ENCODE peak calls at places on chromosomes 7 and 10, in eight cellular contexts. W is neural crest cell, H is H9, M is nephron progenitor cell, V is lower leg skin, N is breast epithelium, C is cardiac fibroblast, Z is colonic mucosa. Q is an unnamed sample.

GRCh38 chr10:4088354-4089066 is 303.5 kb upstream of the KLF6 start:
- DNase-seq in V (no peak), W (no peak), M (no peak), N (no peak), H (no peak), Z (no peak), C (no peak), Q (no peak)

GRCh38 chr10:1516492-1517224 is 220.7 kb downstream of the ADARB2 start:
- DNase-seq in M (no peak), N (no peak), H (no peak), V (no peak), W (no peak), Z (no peak), C (no peak), Q (no peak)

GRCh38 chr7:128446306-128446705 is 9.4 kb upstream of the HILPDA start:
- DNase-seq in M (no peak), N (no peak), Z (no peak), H (no peak), V (no peak), W (no peak), C (no peak), Q (no peak)

GRCh38 chr10:7686351-7687171 is 16.6 kb upstream of the ITIH2 start:
- DNase-seq in M (no peak), Z (no peak), C (no peak), N (no peak), W (no peak), H (no peak), V (no peak), Q (no peak)

GRCh38 chr10:113221756-113222168 is 271.7 kb downstream of the TCF7L2 start:
- DNase-seq in N (no peak), V (no peak), C (no peak), H (peak; percentile 54), W (no peak), M (no peak), Z (no peak), Q (no peak)

GRCh38 chr10:7819126-7819470 is 793 bp downstream of the TAF3 start:
- DNase-seq in H (no peak), V (peak; percentile 22), N (no peak), M (peak; percentile 40), Z (peak; percentile 70), C (peak; percentile 53), W (peak; percentile 13), Q (no peak)

GRCh38 chr7:92461027-92462003 is 14.0 kb downstream of the GATAD1 start:
- DNase-seq in W (peak; percentile 28), N (no peak), C (peak; percentile 64), Z (peak; percentile 28), M (peak; percentile 27), V (no peak), H (peak; percentile 47), Q (no peak)

GRCh38 chr10:75746356-75746755 is 314.9 kb downstream of the LRMDA start:
- DNase-seq in Z (no peak), W (no peak), H (no peak), M (no peak), C (no peak), V (no peak), N (no peak), Q (no peak)

GRCh38 chr10:34731885-34732701 is 83.0 kb downstream of the PARD3 start:
- DNase-seq in H (no peak), N (no peak), C (peak; percentile 83), M (no peak), Z (no peak), W (no peak), V (no peak), Q (no peak)

GRCh38 chr10:3231951-3232730 is 59.6 kb upstream of the PITRM1 start:
- DNase-seq in M (no peak), Z (no peak), C (peak; percentile 87), H (no peak), N (no peak), W (no peak), V (no peak), Q (no peak)

GRCh38 chr7:119596651-119597050 is 676.3 kb upstream of the KCND2 start:
- DNase-seq in N (no peak), M (no peak), H (no peak), Z (no peak), W (no peak), C (no peak), V (no peak), Q (no peak)

DNA sequence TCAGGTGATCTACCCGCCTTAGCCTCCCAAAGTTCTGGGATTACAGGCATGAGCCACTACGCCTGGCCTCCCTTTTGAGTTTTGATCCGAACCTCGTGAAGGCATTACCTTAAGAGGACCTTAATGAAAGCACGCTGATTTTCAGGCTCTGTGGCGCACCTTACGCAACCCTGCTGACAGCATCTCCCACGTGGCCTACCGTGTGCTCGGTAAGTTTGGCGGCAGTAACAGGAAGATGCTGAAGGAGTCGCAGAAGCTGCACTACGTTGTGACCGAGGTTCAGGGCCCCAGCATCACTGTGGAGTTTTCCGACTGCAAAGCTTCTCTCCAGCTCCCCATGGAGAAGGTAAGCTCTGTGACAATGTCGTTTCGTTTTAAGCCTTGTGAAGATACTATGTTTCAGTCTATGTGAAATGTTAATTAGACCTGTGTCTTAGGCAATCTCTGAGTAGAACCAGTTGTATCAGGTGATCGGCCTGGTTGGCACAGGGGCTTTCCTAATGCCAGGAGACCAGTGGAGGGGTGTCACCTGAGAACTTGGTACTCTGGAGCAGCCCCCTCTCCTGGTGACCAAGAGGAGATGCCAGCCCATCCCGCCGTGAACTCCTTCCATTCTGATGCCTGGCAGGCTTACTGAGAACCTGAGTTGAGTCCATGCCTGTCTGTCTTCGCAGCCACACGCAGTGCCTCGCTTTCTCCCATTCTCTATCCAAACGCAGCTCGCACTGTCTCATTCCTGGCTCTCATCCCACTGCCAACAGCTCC is 43.5 kb downstream of the TRRAP start:
- DNase-seq in C (no peak), M (no peak), V (no peak), Z (no peak), W (no peak), N (no peak), H (peak; percentile 33), Q (no peak)
- TF ChIP-seq CTCF in C (no peak), M (no peak), V (no peak), Z (no peak), W (no peak), N (no peak), H (peak; percentile 45), Q (no peak)

DNA sequence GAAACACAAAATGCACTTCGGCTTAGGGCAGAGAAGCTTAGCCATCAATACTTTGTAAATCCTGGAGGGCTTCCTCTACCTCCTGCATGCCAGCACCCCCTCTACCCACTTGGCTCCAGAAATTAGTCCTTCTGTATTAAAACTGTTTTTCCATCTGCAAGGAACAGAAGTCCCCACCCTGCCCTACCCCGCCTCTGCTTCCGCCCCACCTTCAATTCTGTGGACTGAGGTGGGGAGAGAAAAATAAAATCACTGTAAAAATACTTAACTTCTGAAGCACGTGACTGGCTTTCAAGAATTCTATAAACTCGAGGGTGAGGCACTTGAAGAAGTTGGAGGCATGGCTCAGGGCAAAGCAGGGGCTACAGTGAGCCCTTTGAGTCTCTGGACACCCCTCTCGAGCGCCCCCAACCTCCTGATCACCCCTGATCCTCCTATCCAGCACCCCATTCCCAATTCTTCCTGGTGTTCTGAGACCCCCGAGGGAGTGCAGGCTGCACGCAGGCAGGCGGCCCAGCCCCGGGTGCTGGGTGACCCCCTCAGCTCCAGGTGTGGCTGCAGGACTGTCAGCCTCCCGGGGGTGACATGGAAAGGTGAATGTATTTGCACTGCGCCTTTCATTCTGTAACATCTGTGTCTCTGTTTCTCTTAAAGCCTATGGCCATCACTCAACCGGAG is 7.3 kb upstream of the KIAA1217 start:
- DNase-seq in H (no peak), W (no peak), Z (peak; percentile 53), V (no peak), M (no peak), C (no peak), N (no peak), Q (no peak)
- TF ChIP-seq CTCF in H (no peak), W (no peak), Z (no peak), V (no peak), M (no peak), C (no peak), N (no peak), Q (no peak)

GRCh38 chr7:85215098-85215497 is 28.2 kb upstream of the SEMA3D start:
- DNase-seq in W (no peak), H (no peak), V (no peak), N (no peak), Z (no peak), C (no peak), M (no peak), Q (no peak)
- TF ChIP-seq CTCF in W (no peak), H (no peak), V (no peak), N (no peak), Z (no peak), C (no peak), M (no peak), Q (no peak)

GRCh38 chr7:50068026-50068425 is 25.0 kb downstream of the ZPBP start:
- DNase-seq in C (peak; percentile 11), N (no peak), W (no peak), H (no peak), M (no peak), V (no peak), Z (peak; percentile 27), Q (no peak)
- TF ChIP-seq CTCF in C (no peak), N (peak; percentile 47), W (peak; percentile 55), H (peak; percentile 44), M (peak; percentile 6), V (no peak), Z (peak; percentile 38), Q (no peak)

DNA sequence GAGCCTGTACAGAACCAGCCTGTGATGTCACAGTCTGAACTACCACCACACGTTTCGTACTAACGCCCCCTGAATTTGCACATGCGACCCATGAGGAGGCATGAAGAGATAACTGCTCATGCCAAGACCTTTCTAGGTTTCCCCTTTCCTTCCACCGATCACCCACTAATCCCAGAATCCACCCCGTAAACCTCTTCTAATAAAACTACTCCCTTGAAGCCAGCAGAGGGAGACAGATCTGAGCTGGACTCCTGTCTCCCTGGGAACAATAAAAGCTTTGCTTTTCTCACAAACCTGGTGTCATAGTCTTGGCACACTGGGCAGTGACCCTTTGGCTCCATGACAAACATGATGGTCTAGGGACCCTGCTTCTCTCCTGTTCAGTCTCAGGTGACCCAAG is 144.5 kb downstream of the FRMD4A start:
- DNase-seq in Z (no peak), H (no peak), V (no peak), M (no peak), C (peak; percentile 41), N (no peak), W (no peak), Q (no peak)
- TF ChIP-seq CTCF in Z (no peak), H (peak; percentile 76), V (no peak), M (no peak), C (peak; percentile 45), N (no peak), W (peak; percentile 47), Q (no peak)

GRCh38 chr10:23035569-23035968 is 59.8 kb upstream of the MSRB2 start:
- DNase-seq in V (no peak), M (peak; percentile 21), Z (no peak), H (peak; percentile 65), N (no peak), C (peak; percentile 13), W (no peak), Q (no peak)
- TF ChIP-seq CTCF in V (no peak), M (peak; percentile 39), Z (no peak), H (peak; percentile 70), N (no peak), C (peak; percentile 35), W (peak; percentile 54), Q (no peak)